ENCODE peak calls at places on chromosomes 3 and 15, in five cellular contexts. One of them, this sample, is unnamed.

GRCh38 chr3:175029828-175030227 is 170.7 kb downstream of the NAALADL2 start:
- DNase-seq in HCT116: no peak
- DNase-seq in bronchial epithelial cell: no peak
- DNase-seq in cardiac fibroblast: no peak
- DNase-seq in breast epithelium: no peak
- DNase-seq in this sample: no peak

GRCh38 chr3:16090013-16090412 is 84.5 kb upstream of the GALNT15 start:
- DNase-seq in breast epithelium: no peak
- DNase-seq in bronchial epithelial cell: peak; percentile 92
- DNase-seq in HCT116: no peak
- DNase-seq in cardiac fibroblast: peak; percentile 94
- DNase-seq in this sample: no peak

GRCh38 chr3:64220161-64220560 is 5.1 kb downstream of the PRICKLE2 start:
- DNase-seq in HCT116: no peak
- DNase-seq in breast epithelium: no peak
- DNase-seq in bronchial epithelial cell: peak; percentile 34
- DNase-seq in cardiac fibroblast: peak; percentile 90
- DNase-seq in this sample: no peak

GRCh38 chr3:37982351-37982750 is 8.2 kb upstream of the VILL start:
- DNase-seq in breast epithelium: no peak
- DNase-seq in cardiac fibroblast: no peak
- DNase-seq in HCT116: no peak
- DNase-seq in bronchial epithelial cell: no peak
- DNase-seq in this sample: no peak

GRCh38 chr15:41983221-41983620 is 10.9 kb upstream of the EHD4 start:
- DNase-seq in HCT116: no peak
- DNase-seq in breast epithelium: no peak
- DNase-seq in cardiac fibroblast: no peak
- DNase-seq in bronchial epithelial cell: no peak
- DNase-seq in this sample: no peak

GRCh38 chr3:212432-212831 is 15.9 kb downstream of the CHL1 start:
- DNase-seq in HCT116: no peak
- DNase-seq in bronchial epithelial cell: no peak
- DNase-seq in breast epithelium: no peak
- DNase-seq in cardiac fibroblast: no peak
- DNase-seq in this sample: no peak

GRCh38 chr15:73305331-73306211 is 63.2 kb downstream of the HCN4 start:
- DNase-seq in HCT116: peak; percentile 61
- DNase-seq in cardiac fibroblast: peak; percentile 84
- DNase-seq in breast epithelium: no peak
- DNase-seq in bronchial epithelial cell: peak; percentile 86
- DNase-seq in this sample: no peak

GRCh38 chr3:126389792-126390142 is 4.9 kb upstream of the CFAP100 start:
- DNase-seq in bronchial epithelial cell: no peak
- DNase-seq in breast epithelium: no peak
- DNase-seq in HCT116: no peak
- DNase-seq in cardiac fibroblast: no peak
- DNase-seq in this sample: no peak

GRCh38 chr15:59168536-59168935 is 38.1 kb upstream of the LDHAL6B start:
- DNase-seq in cardiac fibroblast: peak; percentile 58
- DNase-seq in breast epithelium: no peak
- DNase-seq in bronchial epithelial cell: peak; percentile 55
- DNase-seq in HCT116: no peak
- DNase-seq in this sample: no peak

GRCh38 chr3:45272828-45273470 is 46.9 kb upstream of the TMEM158 start:
- DNase-seq in bronchial epithelial cell: no peak
- DNase-seq in cardiac fibroblast: no peak
- DNase-seq in HCT116: no peak
- DNase-seq in breast epithelium: no peak
- DNase-seq in this sample: no peak

GRCh38 chr3:125310623-125311076 is 64.5 kb downstream of the ZNF148 start:
- DNase-seq in bronchial epithelial cell: no peak
- DNase-seq in breast epithelium: no peak
- DNase-seq in cardiac fibroblast: no peak
- DNase-seq in HCT116: no peak
- DNase-seq in this sample: peak; percentile 65

GRCh38 chr3:64238971-64239667 is 13.9 kb upstream of the PRICKLE2 start:
- DNase-seq in HCT116: no peak
- DNase-seq in breast epithelium: peak; percentile 81
- DNase-seq in bronchial epithelial cell: peak; percentile 79
- DNase-seq in cardiac fibroblast: peak; percentile 96
- DNase-seq in this sample: no peak

GRCh38 chr15:79433610-79434009 is 1.5 kb downstream of the MINAR1 start:
- DNase-seq in bronchial epithelial cell: no peak
- DNase-seq in breast epithelium: no peak
- DNase-seq in HCT116: no peak
- DNase-seq in cardiac fibroblast: no peak
- DNase-seq in this sample: no peak

GRCh38 chr3:193825617-193826016 is 232.6 kb downstream of the OPA1 start:
- DNase-seq in bronchial epithelial cell: no peak
- DNase-seq in breast epithelium: no peak
- DNase-seq in HCT116: no peak
- DNase-seq in cardiac fibroblast: no peak
- DNase-seq in this sample: no peak

GRCh38 chr3:193827039-193827669 is 234.1 kb downstream of the OPA1 start:
- DNase-seq in HCT116: no peak
- DNase-seq in breast epithelium: no peak
- DNase-seq in bronchial epithelial cell: no peak
- DNase-seq in cardiac fibroblast: no peak
- DNase-seq in this sample: no peak

GRCh38 chr3:193827831-193828230 is 234.8 kb downstream of the OPA1 start:
- DNase-seq in HCT116: no peak
- DNase-seq in bronchial epithelial cell: no peak
- DNase-seq in cardiac fibroblast: no peak
- DNase-seq in breast epithelium: no peak
- DNase-seq in this sample: no peak

GRCh38 chr3:193824365-193824764 is 231.4 kb downstream of the OPA1 start:
- DNase-seq in HCT116: no peak
- DNase-seq in cardiac fibroblast: no peak
- DNase-seq in bronchial epithelial cell: no peak
- DNase-seq in breast epithelium: no peak
- DNase-seq in this sample: no peak

DNA sequence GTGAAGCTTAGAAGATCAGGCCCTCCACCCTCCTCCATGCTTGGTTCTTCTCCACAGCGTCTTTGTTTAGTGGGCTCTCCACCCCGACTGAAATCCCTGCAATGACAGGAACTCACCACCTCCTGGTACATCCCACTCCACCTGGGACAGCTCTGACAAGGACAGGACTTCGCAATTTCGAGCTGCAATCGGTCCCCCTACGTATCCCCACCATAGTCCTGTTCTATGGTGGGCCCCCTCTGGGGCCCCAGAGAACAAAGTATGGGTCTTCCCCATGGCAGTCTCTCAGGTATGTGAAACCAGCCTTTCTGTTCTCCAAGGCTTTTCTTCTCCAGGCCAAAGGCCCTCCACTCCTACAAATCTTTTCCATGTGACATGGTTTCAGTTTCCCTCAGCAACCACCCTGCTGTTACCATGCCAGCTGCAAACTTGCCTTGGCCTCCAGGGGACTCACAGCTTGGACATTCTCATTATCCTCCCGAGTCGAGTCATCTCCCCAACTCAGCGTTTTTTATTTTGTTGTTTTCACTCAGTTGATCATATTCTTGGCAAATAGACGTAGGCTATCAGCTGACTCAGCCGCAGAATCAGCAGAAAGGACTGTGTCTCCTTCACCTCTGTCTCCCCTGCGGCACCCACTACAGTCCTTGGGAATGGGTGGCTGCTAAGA is 233.3 kb downstream of the OPA1 start:
- DNase-seq in HCT116: no peak
- DNase-seq in bronchial epithelial cell: peak; percentile 84
- DNase-seq in cardiac fibroblast: peak; percentile 76
- DNase-seq in breast epithelium: peak; percentile 44
- DNase-seq in this sample: no peak
- H3K4me3 ChIP-seq in HCT116: no peak overlapping the region
- H3K4me3 ChIP-seq in bronchial epithelial cell: no peak overlapping the region
- H3K4me3 ChIP-seq in cardiac fibroblast: no peak overlapping the region
- H3K4me3 ChIP-seq in breast epithelium: no peak overlapping the region
- H3K4me3 ChIP-seq in this sample: no peak overlapping the region

DNA sequence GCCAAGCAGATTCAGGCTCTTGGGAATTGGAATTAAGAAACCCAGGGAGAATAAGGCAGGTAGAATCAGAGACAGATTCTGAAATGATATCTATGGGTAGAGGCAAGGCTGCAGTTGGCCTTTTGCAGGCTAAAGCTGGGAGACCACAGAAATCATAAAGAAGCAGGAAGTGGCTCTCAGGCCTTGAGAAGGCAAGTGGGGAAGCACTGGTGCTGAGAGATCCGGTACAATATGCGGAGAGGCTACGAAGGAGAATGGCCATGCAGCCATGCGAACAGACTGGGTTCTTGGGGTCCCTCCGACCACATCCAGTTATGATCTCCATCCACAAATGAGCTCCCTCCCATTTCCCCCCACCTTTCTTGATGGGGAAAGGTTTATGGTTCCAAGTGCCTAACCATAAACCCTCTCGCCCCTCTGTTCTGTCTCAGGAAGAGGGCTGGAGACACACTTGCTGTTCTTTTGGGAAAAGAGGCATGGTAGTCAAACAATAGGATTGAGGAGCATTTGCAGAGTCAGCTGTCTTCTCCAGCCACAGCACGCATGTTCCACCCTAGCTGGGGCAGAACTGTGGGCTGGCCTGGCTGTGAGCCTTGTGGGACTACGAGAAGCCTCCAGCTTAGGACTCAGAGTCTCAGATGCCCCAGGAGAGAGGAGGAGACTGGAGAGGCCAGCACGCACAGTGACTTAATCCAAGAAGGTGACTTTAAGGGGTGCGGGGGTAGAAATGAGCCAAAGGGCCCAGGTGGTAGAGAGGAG is 99.6 kb downstream of the RPLP1 start:
- DNase-seq in HCT116: no peak
- DNase-seq in breast epithelium: no peak
- DNase-seq in cardiac fibroblast: no peak
- DNase-seq in bronchial epithelial cell: no peak
- DNase-seq in this sample: no peak
- TF ChIP-seq CTCF in HCT116: no peak
- TF ChIP-seq CTCF in breast epithelium: no peak
- TF ChIP-seq CTCF in cardiac fibroblast: no peak
- TF ChIP-seq CTCF in bronchial epithelial cell: no peak
- TF ChIP-seq CTCF in this sample: no peak

DNA sequence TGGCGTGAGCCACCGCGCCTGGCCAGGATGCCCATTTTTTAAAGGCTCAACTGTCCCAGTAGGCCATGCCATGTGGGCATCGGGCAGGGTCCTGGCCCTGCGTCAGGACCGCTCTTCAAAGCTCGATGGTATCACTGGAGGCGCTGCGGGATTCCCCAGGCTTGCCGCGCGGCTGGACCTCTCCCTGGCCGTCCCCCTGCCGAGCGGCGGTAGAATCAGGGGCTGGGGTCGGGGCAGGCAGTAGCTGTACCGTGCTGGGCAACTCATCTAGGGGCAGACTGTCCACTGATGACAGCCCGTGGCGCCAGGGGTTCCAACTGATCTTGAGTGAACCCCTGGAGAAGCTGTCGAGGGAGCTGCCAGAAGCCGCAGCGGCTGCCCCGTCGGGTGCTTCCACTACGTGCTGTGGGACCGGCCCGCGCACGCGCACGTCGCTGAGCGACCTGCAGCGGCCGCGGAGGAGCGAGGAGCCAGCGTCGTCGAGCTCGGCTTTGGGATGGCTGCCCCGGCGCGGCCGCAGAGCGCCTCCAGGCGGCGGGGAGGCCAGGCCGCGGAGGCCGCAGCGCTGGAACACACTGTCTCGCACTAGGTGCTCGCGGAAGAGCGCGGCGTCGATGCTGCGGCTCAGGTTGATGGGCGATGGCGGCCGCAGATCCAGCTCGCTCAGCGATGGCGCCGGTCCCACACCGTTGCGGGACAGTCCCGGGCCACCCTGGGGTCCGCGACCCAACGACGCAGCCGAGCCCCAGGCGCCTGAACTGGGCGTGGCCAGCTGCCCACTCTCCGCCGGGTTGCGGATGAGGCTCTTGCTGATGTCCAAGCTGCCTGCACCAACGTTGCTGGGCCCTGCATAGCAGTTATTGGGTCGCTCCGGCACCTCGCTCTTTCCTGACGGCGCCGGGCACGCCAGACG is 5.8 kb downstream of the PRRT3 start:
- DNase-seq in bronchial epithelial cell: peak; percentile 73
- DNase-seq in cardiac fibroblast: peak; percentile 95
- DNase-seq in breast epithelium: peak; percentile 83
- DNase-seq in HCT116: peak; percentile 80
- DNase-seq in this sample: peak; percentile 75
- H3K4me3 ChIP-seq in bronchial epithelial cell: peak overlapping the region; percentile 59
- H3K4me3 ChIP-seq in cardiac fibroblast: peak overlapping the region; percentile 61
- H3K4me3 ChIP-seq in breast epithelium: peak overlapping the region; percentile 62
- H3K4me3 ChIP-seq in HCT116: peak overlapping the region; percentile 66
- H3K4me3 ChIP-seq in this sample: peak overlapping the region; percentile 49

DNA sequence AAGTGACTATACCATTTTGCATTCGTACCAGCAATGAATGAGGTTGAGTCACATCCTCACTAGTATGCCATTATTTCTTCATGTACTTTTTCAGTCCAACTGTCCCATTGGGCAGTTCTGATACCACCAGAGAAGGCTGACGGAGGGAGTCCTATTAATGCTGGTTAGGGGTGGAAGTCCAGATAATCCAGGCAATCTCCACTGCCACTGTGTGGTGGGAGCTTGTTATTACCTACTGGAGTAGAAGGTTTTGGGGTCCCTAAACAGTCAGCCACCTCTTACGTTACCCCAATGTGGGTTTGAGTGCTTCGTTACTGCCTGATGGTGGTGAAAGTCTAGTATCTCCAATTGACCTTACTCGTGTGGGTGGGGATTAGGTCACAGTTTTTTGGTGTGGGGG is 210.8 kb downstream of the DOCK3 start:
- DNase-seq in breast epithelium: no peak
- DNase-seq in HCT116: no peak
- DNase-seq in bronchial epithelial cell: peak; percentile 3
- DNase-seq in cardiac fibroblast: no peak
- DNase-seq in this sample: no peak
- TF ChIP-seq CTCF in breast epithelium: no peak
- TF ChIP-seq CTCF in HCT116: no peak
- TF ChIP-seq CTCF in bronchial epithelial cell: no peak
- TF ChIP-seq CTCF in cardiac fibroblast: no peak
- TF ChIP-seq CTCF in this sample: no peak

GRCh38 chr3:27679691-27680090 is 42.4 kb downstream of the EOMES start:
- DNase-seq in HCT116: no peak
- DNase-seq in breast epithelium: no peak
- DNase-seq in bronchial epithelial cell: no peak
- DNase-seq in cardiac fibroblast: no peak
- DNase-seq in this sample: no peak

GRCh38 chr3:27684302-27684701 is 37.8 kb downstream of the EOMES start:
- DNase-seq in HCT116: no peak
- DNase-seq in cardiac fibroblast: no peak
- DNase-seq in bronchial epithelial cell: no peak
- DNase-seq in breast epithelium: no peak
- DNase-seq in this sample: no peak

GRCh38 chr3:27680517-27681246 is 41.4 kb downstream of the EOMES start:
- DNase-seq in HCT116: no peak
- DNase-seq in breast epithelium: no peak
- DNase-seq in bronchial epithelial cell: no peak
- DNase-seq in cardiac fibroblast: no peak
- DNase-seq in this sample: no peak

GRCh38 chr3:27678234-27678633 is 43.9 kb downstream of the EOMES start:
- DNase-seq in cardiac fibroblast: no peak
- DNase-seq in HCT116: no peak
- DNase-seq in breast epithelium: no peak
- DNase-seq in bronchial epithelial cell: no peak
- DNase-seq in this sample: no peak

GRCh38 chr3:27681249-27681748 is 40.8 kb downstream of the EOMES start:
- DNase-seq in bronchial epithelial cell: peak; percentile 83
- DNase-seq in HCT116: peak; percentile 78
- DNase-seq in cardiac fibroblast: peak; percentile 93
- DNase-seq in breast epithelium: no peak
- DNase-seq in this sample: no peak
- H3K4me3 ChIP-seq in bronchial epithelial cell: peak overlapping the region; percentile 9
- H3K4me3 ChIP-seq in HCT116: peak overlapping the region; percentile 17
- H3K4me3 ChIP-seq in cardiac fibroblast: no peak overlapping the region
- H3K4me3 ChIP-seq in breast epithelium: no peak overlapping the region
- H3K4me3 ChIP-seq in this sample: no peak overlapping the region

GRCh38 chr15:93341164-93341563 is 252.2 kb upstream of the RGMA start:
- DNase-seq in cardiac fibroblast: no peak
- DNase-seq in HCT116: no peak
- DNase-seq in bronchial epithelial cell: no peak
- DNase-seq in breast epithelium: no peak
- DNase-seq in this sample: no peak
- TF ChIP-seq CTCF in cardiac fibroblast: no peak
- TF ChIP-seq CTCF in HCT116: no peak
- TF ChIP-seq CTCF in bronchial epithelial cell: no peak
- TF ChIP-seq CTCF in breast epithelium: no peak
- TF ChIP-seq CTCF in this sample: no peak